ENCODE peak calls at places on chromosomes 3 and 15, in nine cellular contexts. E is neural progenitor cell, T is foreskin keratinocyte, U is Calu3, A is ascending aorta, P is natural killer cell, G is cardiac muscle cell, B is progenitor cell of endocrine pancreas, Y is psoas muscle. K is an unnamed sample.

GRCh38 chr3:60013241-60013640 is 963.4 kb upstream of the CFAP20DC start:
- DNase-seq in U (no peak), P (no peak), A (no peak), T (no peak), B (no peak), G (no peak), E (no peak), Y (no peak), K (no peak)

GRCh38 chr15:45549831-45550230 is 27.3 kb upstream of the SLC30A4 start:
- DNase-seq in B (no peak), T (peak), E (no peak), A (no peak), U (no peak), P (no peak), G (no peak), Y (no peak), K (no peak)

GRCh38 chr15:68644996-68645395 is 66.2 kb downstream of the CORO2B start:
- DNase-seq in T (no peak), E (no peak), U (no peak), P (no peak), B (no peak), Y (no peak), G (peak), A (no peak), K (peak)

GRCh38 chr15:74373056-74373650 is 5.7 kb upstream of the CYP11A1 start:
- DNase-seq in G (no peak), B (no peak), P (no peak), E (no peak), T (no peak), A (no peak), U (no peak), Y (no peak), K (no peak)

GRCh38 chr15:27486036-27486435 is 515.1 kb downstream of the GABRG3 start:
- DNase-seq in T (no peak), P (no peak), A (no peak), Y (no peak), G (no peak), U (no peak), B (no peak), E (no peak), K (no peak)

GRCh38 chr15:69313437-69314000 is 14.8 kb downstream of the PAQR5 start:
- DNase-seq in T (no peak), U (no peak), A (no peak), B (no peak), E (no peak), G (no peak), P (no peak), Y (no peak), K (no peak)

GRCh38 chr15:42494998-42495360 is 455 bp upstream of the SNAP23 start:
- DNase-seq in P (no peak), Y (no peak), A (no peak), E (peak), G (no peak), U (peak), T (peak), B (no peak), K (no peak)

GRCh38 chr15:92149029-92149428 is 244.7 kb upstream of the ST8SIA2 start:
- DNase-seq in P (no peak), U (no peak), E (no peak), B (no peak), A (no peak), T (no peak), Y (no peak), G (no peak), K (no peak)

DNA sequence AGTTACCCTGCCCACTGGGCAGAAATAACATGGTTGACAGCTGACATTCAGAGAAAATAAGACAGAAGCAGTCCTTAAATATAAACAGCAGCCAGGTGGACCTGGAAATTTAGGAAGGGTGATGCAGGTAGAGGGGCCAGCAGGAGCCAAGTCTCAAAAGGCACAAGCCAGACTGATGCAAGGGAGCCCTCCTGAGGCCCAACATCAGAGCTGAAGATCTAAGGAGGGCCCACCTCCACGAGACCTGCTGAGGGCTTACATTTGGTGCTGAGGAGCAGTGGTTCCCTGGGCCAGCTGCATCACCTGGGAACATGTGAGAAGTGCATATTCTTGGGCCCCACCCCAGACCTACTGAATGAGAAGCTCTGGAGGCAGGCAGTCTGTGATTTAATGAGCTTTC is 105.5 kb upstream of the TRIM42 start:
- DNase-seq in G (no peak), E (no peak), B (no peak), P (no peak), A (no peak), Y (no peak), U (no peak), T (no peak), K (no peak)
- TF ChIP-seq CTCF in G (no peak), E (no peak), B (no peak), P (no peak), A (no peak), Y (no peak), U (no peak), T (peak), K (no peak)

DNA sequence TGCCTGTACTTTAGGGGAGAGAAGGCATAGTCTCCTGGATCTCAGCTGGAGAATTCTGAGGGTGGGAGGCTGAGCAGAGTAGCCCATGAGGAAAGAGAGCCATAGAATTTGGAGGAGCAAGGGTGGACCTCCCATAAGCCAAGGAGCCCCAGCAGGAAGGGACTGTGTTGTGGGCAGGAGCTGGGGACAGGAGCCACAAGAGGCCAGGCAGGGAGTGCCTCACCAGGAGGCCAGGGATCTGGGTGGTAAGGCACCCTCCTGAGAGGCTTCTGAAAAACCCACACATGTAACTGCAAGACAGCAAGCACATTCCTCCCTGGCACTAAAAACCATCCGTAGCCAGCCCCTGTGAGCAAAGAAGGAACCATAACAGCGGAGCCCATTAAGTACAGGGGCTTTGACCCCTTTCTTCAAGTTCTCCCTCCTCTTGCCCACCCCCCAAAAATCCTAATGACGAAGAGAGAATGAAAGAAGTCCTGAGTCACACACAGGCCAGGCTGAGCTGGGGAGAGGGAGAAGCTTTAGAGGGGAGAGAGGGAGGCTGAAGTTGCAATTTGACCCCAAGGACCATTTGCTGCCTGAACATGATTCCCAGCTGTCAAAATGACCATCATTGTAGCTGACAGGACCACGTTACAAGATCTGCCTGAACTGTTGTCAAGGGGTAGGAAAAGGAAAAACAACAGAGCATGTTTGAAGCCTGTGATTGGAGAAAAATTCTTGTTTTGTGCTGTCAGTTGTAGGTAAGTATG is 82.6 kb downstream of the TRIM42 start:
- DNase-seq in P (no peak), U (no peak), A (no peak), Y (no peak), G (no peak), E (no peak), B (no peak), T (no peak), K (no peak)
- TF ChIP-seq CTCF in P (no peak), U (no peak), A (no peak), Y (no peak), G (no peak), E (no peak), B (no peak), T (no peak), K (no peak)

DNA sequence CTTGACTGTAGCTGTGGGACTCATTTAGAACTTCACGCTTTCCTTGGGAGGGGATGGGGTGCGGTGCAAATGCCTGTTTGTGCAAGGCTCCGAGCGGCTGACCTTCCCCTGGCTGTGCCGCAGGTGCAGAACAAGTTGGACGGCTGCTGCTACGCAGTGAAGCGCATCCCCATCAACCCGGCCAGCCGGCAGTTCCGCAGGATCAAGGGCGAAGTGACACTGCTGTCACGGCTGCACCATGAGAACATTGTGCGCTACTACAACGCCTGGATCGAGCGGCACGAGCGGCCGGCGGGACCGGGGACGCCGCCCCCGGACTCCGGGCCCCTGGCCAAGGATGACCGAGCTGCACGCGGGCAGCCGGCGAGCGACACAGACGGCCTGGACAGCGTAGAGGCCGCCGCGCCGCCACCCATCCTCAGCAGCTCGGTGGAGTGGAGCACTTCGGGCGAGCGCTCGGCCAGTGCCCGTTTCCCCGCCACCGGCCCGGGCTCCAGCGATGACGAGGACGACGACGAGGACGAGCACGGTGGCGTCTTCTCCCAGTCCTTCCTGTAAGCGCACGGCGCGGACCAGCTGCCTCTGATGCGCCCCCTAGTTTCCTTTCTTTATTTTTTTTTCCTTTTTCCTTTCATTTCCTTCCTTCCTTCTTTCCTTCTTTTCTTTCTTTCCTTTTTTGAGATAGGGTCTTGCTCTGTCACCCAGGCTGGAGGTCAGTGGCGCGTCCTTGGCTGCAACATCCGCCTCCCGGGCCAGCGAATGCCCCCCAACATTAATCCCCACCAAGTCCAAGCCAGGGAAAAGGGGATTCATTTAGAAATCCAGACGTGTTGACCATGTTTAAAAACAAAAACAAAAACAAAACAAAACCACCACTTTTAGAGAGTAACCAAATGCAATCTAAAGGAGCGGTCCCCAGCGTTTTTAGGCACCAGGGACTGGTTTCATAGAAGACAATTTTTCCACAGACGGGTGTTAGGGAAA is 42.7 kb downstream of the EIF2AK4 start:
- DNase-seq in T (peak), U (peak), G (peak), E (peak), A (no peak), B (peak), Y (peak), P (no peak), K (peak)
- TF ChIP-seq CTCF in T (peak), U (peak), G (peak), E (peak), A (peak), B (peak), Y (peak), P (no peak), K (no peak)

GRCh38 chr3:186510374-186511079 is 33.7 kb downstream of the CRYGS start:
- DNase-seq in A (no peak), Y (no peak), E (no peak), B (no peak), P (no peak), G (no peak), U (no peak), T (peak), K (no peak)
- TF ChIP-seq CTCF in A (no peak), Y (no peak), E (no peak), B (no peak), P (no peak), G (no peak), U (no peak), T (peak), K (no peak)

GRCh38 chr3:62926494-62926893 is 51.3 kb upstream of the CADPS start:
- DNase-seq in E (peak), G (peak), P (no peak), B (no peak), Y (no peak), T (no peak), U (no peak), A (no peak), K (no peak)
- TF ChIP-seq CTCF in E (peak), G (no peak), P (no peak), B (no peak), Y (no peak), T (peak), U (no peak), A (no peak), K (no peak)

GRCh38 chr15:99369250-99369649 is 118.0 kb downstream of the LRRC28 start:
- DNase-seq in U (no peak), B (no peak), E (no peak), Y (no peak), A (no peak), G (no peak), T (no peak), P (no peak), K (no peak)

GRCh38 chr15:99366013-99366412 is 114.7 kb downstream of the LRRC28 start:
- DNase-seq in A (no peak), Y (no peak), B (no peak), U (no peak), P (no peak), G (no peak), T (no peak), E (no peak), K (no peak)

GRCh38 chr15:99368743-99369142 is 117.5 kb downstream of the LRRC28 start:
- DNase-seq in G (no peak), A (no peak), U (no peak), T (no peak), Y (no peak), B (no peak), E (no peak), P (no peak), K (no peak)

GRCh38 chr15:99371180-99372103 is 120.2 kb downstream of the LRRC28 start:
- DNase-seq in G (no peak), T (peak), Y (no peak), B (no peak), U (no peak), A (no peak), E (no peak), P (no peak), K (no peak)
- TF ChIP-seq CTCF in G (no peak), T (peak), Y (no peak), B (no peak), U (no peak), A (no peak), E (no peak), P (no peak), K (no peak)

DNA sequence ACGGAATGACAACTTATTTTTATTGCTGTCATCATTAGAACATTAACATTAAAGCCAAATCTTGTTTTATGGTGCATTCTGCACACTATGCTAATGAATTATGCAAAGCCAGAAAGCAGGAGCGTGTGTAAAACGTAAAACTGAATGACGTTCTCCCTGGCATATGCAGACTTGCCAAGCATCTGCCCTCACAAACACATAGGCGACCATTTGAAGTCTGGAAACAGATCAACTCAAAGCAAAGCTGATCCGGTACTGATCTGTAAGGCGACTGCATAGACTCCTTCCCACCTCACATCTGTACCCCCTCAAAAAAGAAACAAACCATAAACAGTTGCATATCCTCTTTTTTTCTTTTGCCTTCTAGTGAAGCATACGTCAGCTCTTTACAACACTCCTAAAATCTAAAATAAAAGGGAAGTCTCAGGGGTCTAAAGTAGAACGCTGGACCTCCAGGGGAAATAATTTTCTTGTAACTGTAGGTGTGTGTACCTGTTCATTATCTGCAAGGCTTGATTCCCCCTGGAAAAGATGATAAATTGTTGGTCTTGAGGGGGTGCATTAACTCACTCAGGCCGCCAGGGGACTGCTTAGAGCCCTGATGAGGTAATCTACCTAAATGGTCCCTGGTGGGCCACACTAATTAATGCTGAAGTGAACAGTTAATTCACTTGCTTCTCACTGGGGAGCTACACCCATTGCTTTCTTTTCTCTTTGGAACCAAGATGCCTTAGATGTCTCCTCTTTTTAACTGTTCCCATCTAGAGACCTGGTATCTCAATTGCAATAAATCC is 231.4 kb downstream of the CDIN1 start:
- DNase-seq in Y (no peak), P (no peak), U (no peak), B (no peak), G (no peak), T (no peak), A (no peak), E (peak), K (no peak)
- TF ChIP-seq CTCF in Y (no peak), P (no peak), U (no peak), B (peak), G (peak), T (peak), A (no peak), E (peak), K (peak)

DNA sequence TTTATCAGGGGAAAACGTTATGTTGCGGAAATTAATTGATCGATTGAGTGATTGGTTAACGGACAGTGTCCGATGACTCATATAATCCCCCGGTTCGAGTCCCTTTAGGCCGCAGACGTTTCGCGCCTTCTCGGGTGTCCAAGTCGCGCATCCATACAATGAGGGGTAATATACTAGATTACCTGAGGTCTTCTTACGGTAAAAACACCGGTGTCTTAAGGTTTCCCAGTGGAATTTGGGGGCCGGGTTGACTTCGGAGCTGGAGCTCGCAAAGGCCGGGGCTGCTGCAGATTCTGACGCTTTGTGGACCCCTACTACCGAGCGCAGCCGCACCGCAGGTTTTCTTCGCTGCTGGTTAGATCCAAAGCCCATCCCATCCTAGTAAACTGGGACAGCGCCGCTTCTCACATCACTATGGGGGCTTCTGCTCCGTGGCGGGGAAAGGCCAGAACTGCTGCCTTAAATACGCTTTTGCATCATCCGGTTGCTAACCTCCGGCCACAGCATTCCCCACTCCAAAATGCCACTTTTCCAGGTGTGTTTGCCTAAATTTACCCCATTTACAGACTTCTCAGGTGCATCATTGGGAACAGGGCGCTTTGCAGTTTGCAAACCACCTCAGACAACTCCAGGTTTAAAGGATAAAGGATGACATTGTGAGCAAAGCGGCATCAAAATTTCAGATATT is 858 bp upstream of the SACM1L start:
- DNase-seq in U (peak), Y (no peak), T (peak), A (no peak), E (peak), P (peak), B (peak), G (peak), K (peak)
- TF ChIP-seq CTCF in U (no peak), Y (no peak), T (peak), A (no peak), E (no peak), P (no peak), B (no peak), G (no peak), K (no peak)

GRCh38 chr3:15633159-15633558 is 31.6 kb downstream of the BTD start:
- DNase-seq in G (no peak), U (no peak), E (peak), P (no peak), B (no peak), T (no peak), A (no peak), Y (no peak), K (no peak)

GRCh38 chr3:15637131-15637951 is 35.8 kb downstream of the BTD start:
- DNase-seq in B (no peak), G (no peak), Y (no peak), U (no peak), E (no peak), A (no peak), P (no peak), T (no peak), K (no peak)

GRCh38 chr3:15636028-15636709 is 34.6 kb downstream of the BTD start:
- DNase-seq in B (no peak), U (no peak), G (no peak), P (peak), T (peak), Y (peak), A (no peak), E (no peak), K (no peak)

GRCh38 chr3:15633766-15634588 is 32.4 kb downstream of the BTD start:
- DNase-seq in Y (no peak), E (no peak), G (no peak), U (no peak), A (no peak), B (no peak), P (no peak), T (no peak), K (no peak)

DNA sequence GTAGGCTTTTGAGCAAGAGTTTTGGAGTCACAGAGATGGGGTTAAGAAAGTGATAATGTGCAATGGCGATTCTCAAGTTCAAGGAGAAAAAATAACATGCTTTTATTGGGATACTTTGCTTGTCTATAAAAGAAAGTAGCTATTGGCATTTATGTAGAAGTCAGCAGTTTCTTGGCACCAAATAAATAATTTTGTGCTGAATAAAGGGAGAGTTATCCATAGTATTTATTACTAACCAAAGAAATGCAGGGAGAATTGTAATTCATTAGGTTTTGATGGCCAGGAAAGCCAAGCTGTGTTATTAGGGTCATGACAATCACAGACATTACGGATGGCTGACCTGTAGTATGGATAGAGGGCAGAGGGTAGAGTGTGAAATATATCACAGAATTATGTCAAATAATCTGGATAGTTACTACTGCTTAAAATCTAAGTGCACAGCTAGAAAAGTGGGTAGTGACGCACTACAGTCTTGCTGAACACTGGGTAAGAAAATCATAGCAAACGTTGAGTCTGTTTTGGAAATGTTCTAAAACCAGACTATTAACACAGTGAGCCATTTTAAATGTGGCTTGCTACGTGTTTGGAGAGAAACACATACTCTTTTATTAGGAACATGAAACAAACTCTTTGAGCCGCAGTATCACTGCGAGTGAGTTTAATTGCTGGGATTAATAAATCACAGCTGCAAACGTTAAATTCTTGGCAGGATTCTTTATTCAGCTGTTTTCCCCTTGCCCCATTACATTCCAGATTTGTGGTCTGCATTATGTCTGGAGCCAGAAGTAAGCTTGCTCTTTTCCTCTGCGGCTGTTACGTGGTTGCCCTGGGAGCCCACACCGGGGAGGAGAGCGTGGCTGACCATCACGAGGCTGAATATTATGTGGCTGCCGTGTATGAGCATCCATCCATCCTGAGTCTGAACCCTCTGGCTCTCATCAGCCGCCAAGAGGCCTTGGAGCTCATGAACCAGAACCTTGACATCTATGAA is 33.4 kb downstream of the BTD start:
- DNase-seq in A (no peak), G (no peak), U (no peak), Y (peak), B (no peak), T (no peak), P (no peak), E (no peak), K (no peak)
- TF ChIP-seq CTCF in A (no peak), G (no peak), U (no peak), Y (no peak), B (no peak), T (no peak), P (no peak), E (no peak), K (no peak)

K was measured in mesothelial cell of epicardium.